ENCODE peak calls at places on chromosomes 4 and X, in ten cellular contexts. D, L, I, Y, J, P, T, C, F and R are unnamed samples.

GRCh38 chr4:169024762-169025161 is 14.7 kb upstream of the CBR4 start:
- DNase-seq in D (peak; percentile 82), L (peak; percentile 64), I (no peak), Y (peak; percentile 35), J (no peak), P (peak; percentile 12), T (no peak), C (no peak), F (no peak), R (no peak)

GRCh38 chr4:98851806-98852205 is 77.1 kb downstream of the EIF4E start:
- DNase-seq in D (peak; percentile 39), L (peak; percentile 31), I (no peak), Y (peak; percentile 29), J (no peak), P (no peak), T (no peak), C (no peak), F (no peak), R (no peak)

GRCh38 chr4:37453361-37454262 is 209.1 kb downstream of the NWD2 start:
- DNase-seq in D (peak; percentile 41), L (peak; percentile 34), I (peak; percentile 64), Y (peak; percentile 1), J (no peak), P (peak; percentile 72), T (peak; percentile 56), C (no peak), F (peak; percentile 17), R (no peak)

GRCh38 chrX:16212436-16212835 is 45.2 kb downstream of the MAGEB17 start:
- DNase-seq in D (peak; percentile 47), L (no peak), I (no peak), Y (peak; percentile 32), J (no peak), P (no peak), T (no peak), C (no peak), F (no peak), R (no peak)

GRCh38 chr4:152534541-152535231 is 1.2 kb downstream of the FBXW7 start:
- DNase-seq in D (peak; percentile 72), L (no peak), I (peak; percentile 70), Y (no peak), J (no peak), P (peak; percentile 11), T (peak; percentile 72), C (no peak), F (no peak), R (no peak)

GRCh38 chr4:148574502-148574901 is 132.3 kb upstream of the NR3C2 start:
- DNase-seq in D (peak; percentile 37), L (no peak), I (no peak), Y (peak; percentile 37), J (peak; percentile 86), P (no peak), T (no peak), C (no peak), F (no peak), R (peak; percentile 30)

GRCh38 chrX:39491548-39492297 is 606.0 kb downstream of the BCOR start:
- DNase-seq in D (no peak), L (no peak), I (no peak), Y (no peak), J (no peak), P (no peak), T (no peak), C (no peak), F (no peak), R (no peak)

GRCh38 chr4:10079256-10079655 is 37.3 kb downstream of the WDR1 start:
- DNase-seq in D (no peak), L (no peak), I (peak; percentile 55), Y (no peak), J (no peak), P (no peak), T (no peak), C (no peak), F (no peak), R (no peak)

GRCh38 chr4:3765271-3766206 is 646 bp upstream of the ADRA2C start:
- DNase-seq in D (peak; percentile 62), L (peak; percentile 14), I (peak; percentile 91), Y (peak; percentile 37), J (no peak), P (no peak), T (peak; percentile 80), C (no peak), F (peak; percentile 66), R (peak; percentile 17)

GRCh38 chr4:10104211-10104990 is 12.2 kb downstream of the WDR1 start:
- DNase-seq in D (peak; percentile 39), L (no peak), I (peak; percentile 81), Y (no peak), J (no peak), P (no peak), T (no peak), C (no peak), F (no peak), R (no peak)

GRCh38 chrX:148466292-148466691 is 34.1 kb upstream of the AFF2 start:
- DNase-seq in D (no peak), L (peak; percentile 38), I (no peak), Y (no peak), J (no peak), P (no peak), T (no peak), C (no peak), F (no peak), R (no peak)

GRCh38 chr4:102317459-102317858 is 27.8 kb downstream of the SLC39A8 start:
- DNase-seq in D (no peak), L (no peak), I (no peak), Y (no peak), J (no peak), P (no peak), T (no peak), C (no peak), F (no peak), R (no peak)

GRCh38 chrX:129606918-129607317 is 47.8 kb downstream of the APLN start:
- DNase-seq in D (peak; percentile 83), L (peak; percentile 32), I (no peak), Y (peak; percentile 12), J (peak; percentile 24), P (peak; percentile 55), T (no peak), C (no peak), F (no peak), R (no peak)

GRCh38 chr4:184417802-184418511 is 56.4 kb downstream of the IRF2 start:
- DNase-seq in D (peak; percentile 62), L (peak; percentile 99), I (no peak), Y (peak; percentile 58), J (peak; percentile 42), P (no peak), T (no peak), C (no peak), F (peak; percentile 12), R (peak; percentile 77)

GRCh38 chr4:152983774-152984411 is 47.8 kb downstream of the FHDC1 start:
- DNase-seq in D (no peak), L (peak; percentile 83), I (no peak), Y (peak; percentile 56), J (peak; percentile 65), P (peak; percentile 41), T (no peak), C (no peak), F (peak; percentile 21), R (peak; percentile 5)

GRCh38 chr4:184648220-184649025 is 824 bp downstream of the CASP3 start:
- DNase-seq in D (peak; percentile 80), L (peak; percentile 35), I (peak; percentile 87), Y (no peak), J (no peak), P (peak; percentile 50), T (peak; percentile 84), C (no peak), F (peak; percentile 47), R (no peak)

GRCh38 chr4:119652978-119653377 is 24.4 kb upstream of the PDE5A start:
- DNase-seq in D (peak; percentile 60), L (peak; percentile 16), I (no peak), Y (peak; percentile 68), J (peak; percentile 54), P (no peak), T (no peak), C (no peak), F (peak; percentile 31), R (peak; percentile 62)

GRCh38 chr4:176137626-176138025 is 57.8 kb downstream of the SPATA4 start:
- DNase-seq in D (peak; percentile 42), L (peak; percentile 35), I (no peak), Y (no peak), J (no peak), P (no peak), T (no peak), C (no peak), F (no peak), R (no peak)

GRCh38 chr4:142405021-142405991 is 440.8 kb downstream of the INPP4B start:
- DNase-seq in D (peak; percentile 76), L (peak; percentile 98), I (peak; percentile 68), Y (peak; percentile 63), J (no peak), P (no peak), T (peak; percentile 54), C (no peak), F (peak; percentile 40), R (no peak)
- H3K4me3 ChIP-seq in D (peak overlapping the region; percentile 84), L (peak overlapping the region; percentile 46), I (peak overlapping the region; percentile 55), Y (peak overlapping the region; percentile 55), J (peak overlapping the region; percentile 48), P (peak overlapping the region; percentile 15), T (peak overlapping the region; percentile 98), C (peak overlapping the region; percentile 46), F (peak overlapping the region; percentile 50), R (peak overlapping the region; percentile 55)

GRCh38 chrX:73987166-73987565 is 316.8 kb upstream of the ZCCHC13 start:
- DNase-seq in D (no peak), L (no peak), I (no peak), Y (no peak), J (no peak), P (no peak), T (no peak), C (no peak), F (no peak), R (no peak)
- H3K4me3 ChIP-seq in D (no peak overlapping the region), L (no peak overlapping the region), I (no peak overlapping the region), Y (no peak overlapping the region), J (no peak overlapping the region), P (no peak overlapping the region), T (no peak overlapping the region), C (no peak overlapping the region), F (no peak overlapping the region), R (no peak overlapping the region)

DNA sequence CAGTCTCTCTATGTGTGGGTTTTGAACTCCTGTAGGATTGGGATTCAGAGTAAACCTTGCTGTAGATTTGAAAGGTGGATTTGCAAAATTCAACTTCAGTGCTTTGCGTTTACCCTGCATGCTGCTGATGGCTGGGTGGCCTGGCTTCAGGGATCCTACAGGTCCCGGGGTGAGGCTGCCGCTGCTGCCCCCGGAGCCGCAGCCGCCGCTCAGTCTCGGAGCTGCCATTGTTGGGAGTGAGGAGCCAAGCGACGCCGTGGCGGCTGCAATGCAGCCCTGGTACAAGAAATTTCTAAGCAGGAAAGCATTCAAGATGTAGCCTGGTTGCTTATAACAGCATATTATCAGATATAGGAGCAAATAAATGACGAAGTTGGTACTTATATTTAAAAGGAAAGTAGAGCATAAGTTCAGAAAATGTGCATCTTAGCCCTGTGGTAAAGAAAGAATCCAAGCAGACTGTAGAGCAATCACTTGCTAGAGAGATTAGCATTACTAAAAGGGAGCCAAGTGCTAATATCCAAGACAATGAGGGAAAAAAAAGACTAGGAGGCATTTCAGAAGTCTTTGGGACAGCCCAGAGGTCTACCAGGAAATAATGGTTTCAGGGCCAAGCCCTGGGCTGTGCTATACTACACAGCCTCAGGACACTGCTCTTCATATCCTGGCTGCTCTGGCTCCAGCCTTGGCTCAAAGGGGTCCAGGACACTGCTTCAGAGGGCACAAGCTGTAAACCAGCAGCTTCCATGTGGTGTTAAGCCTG is 36.9 kb upstream of the CHIC1 start:
- DNase-seq in D (no peak), L (no peak), I (no peak), Y (no peak), J (no peak), P (no peak), T (no peak), C (no peak), F (no peak), R (no peak)
- H3K4me3 ChIP-seq in D (no peak overlapping the region), L (no peak overlapping the region), I (no peak overlapping the region), Y (no peak overlapping the region), J (no peak overlapping the region), P (no peak overlapping the region), T (no peak overlapping the region), C (no peak overlapping the region), F (no peak overlapping the region), R (no peak overlapping the region)

GRCh38 chrX:106484233-106484632 is 127.5 kb upstream of the RADX start:
- DNase-seq in D (no peak), L (peak; percentile 17), I (no peak), Y (no peak), J (no peak), P (no peak), T (no peak), C (no peak), F (no peak), R (no peak)
- H3K4me3 ChIP-seq in D (no peak overlapping the region), L (no peak overlapping the region), I (no peak overlapping the region), Y (no peak overlapping the region), J (no peak overlapping the region), P (no peak overlapping the region), T (no peak overlapping the region), C (no peak overlapping the region), F (no peak overlapping the region), R (no peak overlapping the region)